ENCODE peak calls at places on chromosomes 16 and 17, in four cellular contexts. Z, C, A and R are unnamed samples.

GRCh38 chr16:28103516-28104170 is 40.1 kb upstream of the GSG1L start:
- DNase-seq in Z (no peak), C (no peak), A (no peak), R (no peak)

GRCh38 chr16:50635505-50636392 is 45.4 kb downstream of the SNX20 start:
- DNase-seq in Z (no peak), C (peak), A (no peak), R (no peak)

GRCh38 chr17:13522749-13523148 is 79.0 kb downstream of the HS3ST3A1 start:
- DNase-seq in Z (no peak), C (no peak), A (no peak), R (no peak)

GRCh38 chr16:11471548-11471947 is 115.2 kb downstream of the LITAF start:
- DNase-seq in Z (no peak), C (no peak), A (no peak), R (no peak)

GRCh38 chr17:27293359-27293897 is 486 bp upstream of the WSB1 start:
- DNase-seq in Z (no peak), C (peak), A (no peak), R (no peak)

GRCh38 chr17:8632087-8632486 is 1.6 kb upstream of the MYH10 start:
- DNase-seq in Z (no peak), C (no peak), A (no peak), R (no peak)

GRCh38 chr17:63029520-63029919 is 63.5 kb downstream of the TANC2 start:
- DNase-seq in Z (no peak), C (no peak), A (no peak), R (no peak)

GRCh38 chr16:11233727-11234376 is 22.2 kb downstream of the SOCS1 start:
- DNase-seq in Z (no peak), C (no peak), A (no peak), R (no peak)

GRCh38 chr17:33261911-33262665 is 31.0 kb downstream of the ASIC2 start:
- DNase-seq in Z (no peak), C (no peak), A (no peak), R (no peak)

GRCh38 chr17:2593846-2594656 is 597 bp downstream of the PAFAH1B1 start:
- DNase-seq in Z (peak), C (peak), A (peak), R (peak)

GRCh38 chr16:15482748-15483118 is 48.3 kb downstream of the BMERB1 start:
- DNase-seq in Z (no peak), C (no peak), A (no peak), R (no peak)

GRCh38 chr16:525520-526180 is 1.9 kb upstream of the CAPN15 start:
- DNase-seq in Z (peak), C (peak), A (no peak), R (no peak)

GRCh38 chr16:24909856-24910255 is 64.1 kb downstream of the SLC5A11 start:
- DNase-seq in Z (no peak), C (no peak), A (no peak), R (no peak)

GRCh38 chr17:9236286-9237052 is 215.2 kb downstream of the NTN1 start:
- DNase-seq in Z (no peak), C (no peak), A (no peak), R (peak)

GRCh38 chr17:57544834-57545463 is 200.2 kb downstream of the CCDC182 start:
- DNase-seq in Z (no peak), C (no peak), A (no peak), R (no peak)

GRCh38 chr17:66992911-66993310 is 28.4 kb downstream of the CACNG4 start:
- DNase-seq in Z (no peak), C (no peak), A (no peak), R (no peak)

GRCh38 chr17:36475346-36475970 is 11.0 kb upstream of the ZNHIT3 start:
- DNase-seq in Z (no peak), C (no peak), A (no peak), R (no peak)